ENCODE peak calls at places on chromosome 3, in five cellular contexts. One of them, this sample, is unnamed.

GRCh38 chr3:191244242-191244867 is 45.3 kb downstream of the OSTN start:
- DNase-seq in B cell: no peak
- DNase-seq in activated gamma-delta T cell treated with Interleukin-2 at 50 U/mL for 16 hours: no peak
- DNase-seq in AG08396: no peak
- DNase-seq in OCI-LY7: peak
- DNase-seq in this sample: no peak

GRCh38 chr3:183808355-183808754 is 17.0 kb downstream of the MAP6D1 start:
- DNase-seq in B cell: no peak
- DNase-seq in OCI-LY7: no peak
- DNase-seq in activated gamma-delta T cell treated with Interleukin-2 at 50 U/mL for 16 hours: no peak
- DNase-seq in AG08396: no peak
- DNase-seq in this sample: no peak

GRCh38 chr3:150020527-150020926 is 49.8 kb upstream of the PFN2 start:
- DNase-seq in activated gamma-delta T cell treated with Interleukin-2 at 50 U/mL for 16 hours: no peak
- DNase-seq in B cell: no peak
- DNase-seq in OCI-LY7: no peak
- DNase-seq in AG08396: peak
- DNase-seq in this sample: no peak

GRCh38 chr3:60365360-60365759 is 885.9 kb downstream of the FHIT start:
- DNase-seq in AG08396: peak
- DNase-seq in activated gamma-delta T cell treated with Interleukin-2 at 50 U/mL for 16 hours: no peak
- DNase-seq in OCI-LY7: no peak
- DNase-seq in B cell: no peak
- DNase-seq in this sample: no peak

GRCh38 chr3:82080261-82080660 is 318.8 kb upstream of the GBE1 start:
- DNase-seq in activated gamma-delta T cell treated with Interleukin-2 at 50 U/mL for 16 hours: no peak
- DNase-seq in OCI-LY7: no peak
- DNase-seq in B cell: no peak
- DNase-seq in AG08396: no peak
- DNase-seq in this sample: no peak

GRCh38 chr3:99625643-99626414 is 12.6 kb upstream of the COL8A1 start:
- DNase-seq in activated gamma-delta T cell treated with Interleukin-2 at 50 U/mL for 16 hours: no peak
- DNase-seq in B cell: no peak
- DNase-seq in OCI-LY7: no peak
- DNase-seq in AG08396: peak
- DNase-seq in this sample: no peak

GRCh38 chr3:71753716-71754609 is at the start of gene GPR27:
- DNase-seq in activated gamma-delta T cell treated with Interleukin-2 at 50 U/mL for 16 hours: no peak
- DNase-seq in OCI-LY7: no peak
- DNase-seq in AG08396: peak
- DNase-seq in B cell: peak
- DNase-seq in this sample: peak

GRCh38 chr3:192794216-192794615 is 66.9 kb upstream of the FGF12 start:
- DNase-seq in AG08396: no peak
- DNase-seq in activated gamma-delta T cell treated with Interleukin-2 at 50 U/mL for 16 hours: no peak
- DNase-seq in OCI-LY7: no peak
- DNase-seq in B cell: no peak
- DNase-seq in this sample: no peak

GRCh38 chr3:100954199-100954935 is 38.9 kb downstream of the ABI3BP start:
- DNase-seq in OCI-LY7: no peak
- DNase-seq in B cell: no peak
- DNase-seq in activated gamma-delta T cell treated with Interleukin-2 at 50 U/mL for 16 hours: no peak
- DNase-seq in AG08396: no peak
- DNase-seq in this sample: no peak

GRCh38 chr3:127988770-127989518 is 63.3 kb upstream of the SEC61A1 start:
- DNase-seq in AG08396: no peak
- DNase-seq in OCI-LY7: no peak
- DNase-seq in activated gamma-delta T cell treated with Interleukin-2 at 50 U/mL for 16 hours: no peak
- DNase-seq in B cell: no peak
- DNase-seq in this sample: no peak